ENCODE peak calls at places on chromosome 16, in nine cellular contexts. M is colonic mucosa; X is adipocyte; O is neural progenitor cell; Z is mucosa of descending colon; F is transverse colon; R is gastrocnemius medialis; I is upper lobe of left lung; J is naive thymus-derived CD4-positive, alpha-beta T cell. B is an unnamed sample. For H3K4me1, the result is how much of the 10 kb centered on the place peaks cover.

GRCh38 chr16:58044266-58045019 is 18.9 kb downstream of the MMP15 start:
- DNase-seq in M (no peak), X (no peak), O (no peak), Z (no peak), F (no peak), R (no peak), I (no peak), J (no peak), B (no peak)

GRCh38 chr16:28609631-28610594 is at the start of gene SULT1A1:
- DNase-seq in M (peak), X (no peak), O (no peak), Z (peak), F (peak), R (peak), I (peak), J (no peak), B (no peak)

GRCh38 chr16:2473999-2474876 is 689 bp upstream of the TBC1D24 start:
- DNase-seq in M (peak), X (peak), O (peak), Z (peak), F (peak), R (no peak), I (no peak), J (peak), B (no peak)

GRCh38 chr16:85204242-85205010 is 92.2 kb upstream of the CIBAR2 start:
- DNase-seq in M (no peak), X (peak), O (no peak), Z (no peak), F (no peak), R (no peak), I (no peak), J (no peak), B (no peak)

GRCh38 chr16:56833243-56833970 is 31.6 kb upstream of the SLC12A3 start:
- DNase-seq in M (no peak), X (no peak), O (no peak), Z (no peak), F (no peak), R (no peak), I (no peak), J (no peak), B (no peak)

GRCh38 chr16:67468731-67469130 is 12.2 kb downstream of the ATP6V0D1 start:
- DNase-seq in M (no peak), X (no peak), O (no peak), Z (no peak), F (no peak), R (no peak), I (no peak), J (no peak), B (no peak)

GRCh38 chr16:2194166-2194834 is 2.1 kb downstream of the CASKIN1 start:
- DNase-seq in M (no peak), X (peak), O (peak), Z (no peak), F (no peak), R (no peak), I (no peak), J (no peak), B (no peak)

GRCh38 chr16:83738926-83739503 is 68.8 kb upstream of the HSBP1 start:
- DNase-seq in M (no peak), X (no peak), O (no peak), Z (no peak), F (no peak), R (no peak), I (no peak), J (no peak), B (no peak)

GRCh38 chr16:69852815-69853214 is 90.7 kb downstream of the WWP2 start:
- DNase-seq in M (no peak), X (no peak), O (no peak), Z (no peak), F (no peak), R (no peak), I (no peak), J (no peak), B (no peak)

GRCh38 chr16:87340198-87340597 is 23.0 kb upstream of the C16orf95 start:
- DNase-seq in M (no peak), X (no peak), O (no peak), Z (no peak), F (no peak), R (no peak), I (no peak), J (no peak), B (no peak)

GRCh38 chr16:856101-856500 is 55.6 kb upstream of the GNG13 start:
- DNase-seq in M (no peak), X (no peak), O (no peak), Z (no peak), F (no peak), R (no peak), I (no peak), J (no peak), B (no peak)

GRCh38 chr16:24713379-24713778 is 16.1 kb upstream of the TNRC6A start:
- DNase-seq in M (no peak), X (no peak), O (no peak), Z (no peak), F (no peak), R (no peak), I (no peak), J (no peak), B (no peak)

GRCh38 chr16:89918453-89919347 is at the start of gene MC1R:
- DNase-seq in M (no peak), X (peak), O (peak), Z (peak), F (no peak), R (no peak), I (no peak), J (no peak), B (no peak)

GRCh38 chr16:47507701-47508100 is 46.6 kb downstream of the PHKB start:
- DNase-seq in M (no peak), X (no peak), O (no peak), Z (no peak), F (no peak), R (no peak), I (no peak), J (no peak), B (no peak)

DNA sequence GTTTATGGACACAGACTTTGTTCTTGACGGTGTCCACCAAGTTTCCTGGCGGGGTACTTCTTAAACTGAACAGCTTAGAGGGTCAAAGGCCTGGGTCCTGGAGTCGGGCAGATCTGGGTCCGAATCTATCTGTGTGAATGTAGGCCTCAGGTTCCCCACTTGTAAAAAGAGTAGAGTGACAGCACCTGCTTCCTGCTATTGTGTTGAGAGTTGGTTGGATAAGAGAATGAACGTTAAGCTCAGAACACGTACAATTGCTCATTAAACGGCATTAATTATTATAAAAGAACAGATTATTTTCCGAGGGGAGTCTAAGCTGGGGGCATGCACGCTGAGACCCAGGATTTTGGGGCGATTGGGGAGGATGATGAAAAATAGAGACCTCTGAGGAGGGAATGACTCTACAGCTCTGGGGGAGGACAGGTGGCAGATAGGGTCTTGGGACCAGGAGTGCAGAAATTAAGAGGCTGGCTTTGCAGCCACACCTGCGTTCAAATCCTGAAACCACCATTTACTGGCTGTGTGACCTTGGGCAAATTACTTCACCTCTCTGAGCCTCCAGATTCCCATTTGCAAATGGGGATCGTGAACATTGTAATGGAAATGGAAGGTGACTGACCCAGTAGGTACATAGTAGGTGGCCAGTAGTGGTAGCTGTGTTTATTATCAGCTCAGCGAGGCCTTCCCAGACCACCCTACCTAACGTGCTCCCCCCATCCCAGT is 862 bp downstream of the CLEC16A start:
- DNase-seq in M (no peak), X (no peak), O (no peak), Z (no peak), F (no peak), R (no peak), I (no peak), J (peak), B (no peak)
- H3K4me1 ChIP-seq in M (under half), X (half or more), O (under half), Z (under half), F (under half), R (under half), I (half or more), J (under half), B (under half)

DNA sequence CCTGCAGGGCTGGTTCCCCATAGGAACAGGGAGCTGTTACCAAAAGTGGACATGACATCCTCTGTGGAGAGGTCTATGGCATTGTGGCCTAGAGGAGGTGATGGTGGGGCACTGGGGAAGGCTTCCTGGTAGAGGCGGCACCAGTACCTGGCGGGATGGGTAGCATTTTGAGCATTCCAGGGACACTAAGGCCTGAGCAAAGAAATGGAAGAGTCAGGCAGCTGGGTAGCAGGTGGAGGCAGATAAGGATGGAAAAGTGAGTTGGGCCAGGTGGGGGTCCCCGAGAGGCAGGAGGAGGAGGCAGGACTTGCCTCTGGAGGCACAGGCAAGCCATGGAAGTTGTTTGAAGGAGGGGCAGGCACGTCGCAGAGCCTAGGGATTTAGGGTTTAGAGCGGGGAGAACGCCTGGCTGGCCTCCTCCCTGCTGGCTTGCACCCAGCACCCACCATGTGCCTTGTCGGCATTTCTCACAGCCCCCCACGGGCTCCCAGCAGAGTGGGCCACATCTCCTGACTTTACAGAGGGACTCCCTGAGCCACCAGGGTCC is 5.1 kb upstream of the ADCY7 start:
- DNase-seq in M (no peak), X (no peak), O (no peak), Z (peak), F (no peak), R (no peak), I (peak), J (no peak), B (no peak)
- H3K4me1 ChIP-seq in M (under half), X (under half), O (under half), Z (under half), F (under half), R (under half), I (under half), J (under half), B (under half)

DNA sequence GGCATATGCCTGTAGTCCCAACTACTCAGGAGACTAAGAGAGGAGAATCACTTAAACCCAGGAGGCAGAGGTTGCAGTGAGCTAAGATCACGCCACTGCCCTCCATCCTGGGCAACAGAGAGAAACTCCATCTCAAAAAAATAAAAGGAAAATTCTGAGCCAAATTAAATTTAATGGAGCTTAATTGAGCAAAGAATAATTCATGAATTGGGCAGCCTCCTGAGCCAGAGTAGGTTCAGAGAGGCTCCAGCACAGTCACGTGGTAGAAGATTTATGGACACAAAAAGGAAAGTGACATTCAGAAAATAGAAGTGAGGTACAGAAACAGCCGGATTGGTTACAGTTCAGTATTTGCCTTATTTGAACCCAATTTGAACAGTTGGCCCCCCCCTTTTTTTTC is 10.9 kb downstream of the VPS35L start:
- DNase-seq in M (no peak), X (no peak), O (no peak), Z (no peak), F (no peak), R (no peak), I (no peak), J (no peak), B (no peak)
- H3K4me1 ChIP-seq in M (under half), X (under half), O (under half), Z (under half), F (under half), R (under half), I (under half), J (under half), B (under half)

GRCh38 chr16:17364319-17365210 is 106.2 kb downstream of the XYLT1 start:
- DNase-seq in M (no peak), X (peak), O (no peak), Z (no peak), F (no peak), R (no peak), I (no peak), J (peak), B (no peak)
- H3K4me1 ChIP-seq in M (under half), X (half or more), O (under half), Z (under half), F (half or more), R (under half), I (under half), J (half or more), B (under half)

DNA sequence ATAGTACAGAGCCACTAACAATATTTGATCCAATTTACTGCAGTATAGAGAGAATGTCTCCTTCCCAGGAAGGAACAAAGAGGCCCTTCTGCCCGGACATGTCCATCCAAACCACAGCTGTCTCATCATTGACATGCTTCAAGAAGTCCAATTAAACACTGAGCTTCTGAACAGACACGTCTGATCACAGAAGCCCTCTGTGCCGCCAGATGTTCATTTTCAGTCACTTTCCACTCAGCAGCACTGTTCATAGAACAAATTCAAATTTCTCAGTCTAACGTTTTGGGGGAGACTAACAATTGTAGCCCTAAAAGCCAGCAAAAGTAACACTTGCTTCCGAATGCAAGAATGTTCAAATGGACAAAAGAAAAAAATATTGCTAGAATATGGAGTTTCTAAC is 15.3 kb downstream of the ZC3H7A start:
- DNase-seq in M (no peak), X (no peak), O (no peak), Z (no peak), F (no peak), R (no peak), I (no peak), J (no peak), B (peak)
- H3K4me1 ChIP-seq in M (under half), X (under half), O (under half), Z (under half), F (half or more), R (under half), I (under half), J (under half), B (under half)

GRCh38 chr16:50276801-50277560 is 10.6 kb downstream of the ADCY7 start:
- DNase-seq in M (no peak), X (no peak), O (no peak), Z (no peak), F (no peak), R (no peak), I (no peak), J (no peak), B (no peak)
- H3K4me1 ChIP-seq in M (under half), X (under half), O (under half), Z (under half), F (under half), R (under half), I (half or more), J (half or more), B (under half)

B was measured in keratinocyte.